ENCODE peak calls at places on chromosomes 2 and 18, in nine cellular contexts. One of them, this sample, is unnamed.

GRCh38 chr18:36089001-36089400 is 21.6 kb upstream of the RPRD1A start:
- DNase-seq in A673: no peak
- DNase-seq in tibial nerve: no peak
- DNase-seq in tibial artery: no peak
- DNase-seq in psoas muscle: no peak
- DNase-seq in fibroblast of lung: no peak
- DNase-seq in cardiac muscle cell: no peak
- DNase-seq in body of pancreas: no peak
- DNase-seq in right atrium auricular region: no peak
- DNase-seq in this sample: no peak

GRCh38 chr2:169797601-169798000 is 1.1 kb upstream of the SSB start:
- DNase-seq in tibial nerve: no peak
- DNase-seq in right atrium auricular region: no peak
- DNase-seq in cardiac muscle cell: no peak
- DNase-seq in A673: no peak
- DNase-seq in tibial artery: no peak
- DNase-seq in body of pancreas: no peak
- DNase-seq in psoas muscle: no peak
- DNase-seq in fibroblast of lung: no peak
- DNase-seq in this sample: no peak

GRCh38 chr2:241279413-241279812 is 36.1 kb downstream of the HDLBP start:
- DNase-seq in tibial artery: no peak
- DNase-seq in tibial nerve: no peak
- DNase-seq in A673: peak; percentile 33
- DNase-seq in body of pancreas: no peak
- DNase-seq in right atrium auricular region: peak; percentile 56
- DNase-seq in psoas muscle: no peak
- DNase-seq in fibroblast of lung: no peak
- DNase-seq in cardiac muscle cell: peak; percentile 73
- DNase-seq in this sample: no peak

GRCh38 chr2:190591437-190591836 is 56.9 kb upstream of the NEMP2 start:
- DNase-seq in A673: no peak
- DNase-seq in psoas muscle: no peak
- DNase-seq in body of pancreas: no peak
- DNase-seq in right atrium auricular region: no peak
- DNase-seq in tibial nerve: no peak
- DNase-seq in fibroblast of lung: no peak
- DNase-seq in tibial artery: no peak
- DNase-seq in cardiac muscle cell: no peak
- DNase-seq in this sample: no peak

GRCh38 chr2:176283268-176283667 is 14.0 kb downstream of the MTX2 start:
- DNase-seq in body of pancreas: no peak
- DNase-seq in A673: peak; percentile 55
- DNase-seq in tibial nerve: no peak
- DNase-seq in cardiac muscle cell: peak; percentile 36
- DNase-seq in right atrium auricular region: no peak
- DNase-seq in tibial artery: no peak
- DNase-seq in psoas muscle: no peak
- DNase-seq in fibroblast of lung: peak; percentile 37
- DNase-seq in this sample: no peak

GRCh38 chr2:48144777-48145176 is 238.5 kb upstream of the FBXO11 start:
- DNase-seq in tibial artery: no peak
- DNase-seq in A673: peak; percentile 3
- DNase-seq in cardiac muscle cell: peak; percentile 63
- DNase-seq in fibroblast of lung: peak; percentile 11
- DNase-seq in psoas muscle: no peak
- DNase-seq in tibial nerve: no peak
- DNase-seq in right atrium auricular region: no peak
- DNase-seq in body of pancreas: no peak
- DNase-seq in this sample: no peak

GRCh38 chr18:10230072-10230471 is 224.4 kb upstream of the APCDD1 start:
- DNase-seq in tibial artery: no peak
- DNase-seq in tibial nerve: no peak
- DNase-seq in cardiac muscle cell: peak; percentile 89
- DNase-seq in body of pancreas: no peak
- DNase-seq in fibroblast of lung: peak; percentile 95
- DNase-seq in psoas muscle: no peak
- DNase-seq in A673: peak; percentile 83
- DNase-seq in right atrium auricular region: no peak
- DNase-seq in this sample: peak; percentile 48

GRCh38 chr2:129929321-129930290 is 49.9 kb upstream of the RAB6C start:
- DNase-seq in tibial artery: no peak
- DNase-seq in fibroblast of lung: no peak
- DNase-seq in tibial nerve: peak; percentile 41
- DNase-seq in psoas muscle: peak; percentile 87
- DNase-seq in right atrium auricular region: peak; percentile 57
- DNase-seq in A673: no peak
- DNase-seq in body of pancreas: no peak
- DNase-seq in cardiac muscle cell: peak; percentile 17
- DNase-seq in this sample: no peak

GRCh38 chr2:22037274-22037673 is 913.5 kb downstream of the TDRD15 start:
- DNase-seq in psoas muscle: no peak
- DNase-seq in A673: no peak
- DNase-seq in tibial nerve: no peak
- DNase-seq in fibroblast of lung: no peak
- DNase-seq in right atrium auricular region: no peak
- DNase-seq in cardiac muscle cell: peak; percentile 56
- DNase-seq in body of pancreas: no peak
- DNase-seq in tibial artery: no peak
- DNase-seq in this sample: no peak

GRCh38 chr2:235951980-235952379 is 216.2 kb downstream of the GBX2 start:
- DNase-seq in cardiac muscle cell: no peak
- DNase-seq in body of pancreas: no peak
- DNase-seq in tibial artery: no peak
- DNase-seq in A673: no peak
- DNase-seq in psoas muscle: no peak
- DNase-seq in right atrium auricular region: no peak
- DNase-seq in fibroblast of lung: peak; percentile 49
- DNase-seq in tibial nerve: no peak
- DNase-seq in this sample: no peak

GRCh38 chr2:213015387-213016165 is 135.8 kb downstream of the IKZF2 start:
- DNase-seq in fibroblast of lung: no peak
- DNase-seq in tibial nerve: no peak
- DNase-seq in right atrium auricular region: no peak
- DNase-seq in A673: no peak
- DNase-seq in body of pancreas: no peak
- DNase-seq in psoas muscle: no peak
- DNase-seq in cardiac muscle cell: no peak
- DNase-seq in tibial artery: no peak
- DNase-seq in this sample: no peak

GRCh38 chr2:44777542-44777941 is 164.0 kb upstream of the SIX3 start:
- DNase-seq in cardiac muscle cell: peak; percentile 22
- DNase-seq in tibial nerve: no peak
- DNase-seq in right atrium auricular region: no peak
- DNase-seq in fibroblast of lung: no peak
- DNase-seq in A673: peak; percentile 88
- DNase-seq in tibial artery: no peak
- DNase-seq in psoas muscle: no peak
- DNase-seq in body of pancreas: no peak
- DNase-seq in this sample: no peak

GRCh38 chr2:854460-854859 is 96.2 kb upstream of the SNTG2 start:
- DNase-seq in body of pancreas: peak; percentile 72
- DNase-seq in fibroblast of lung: no peak
- DNase-seq in A673: no peak
- DNase-seq in cardiac muscle cell: peak; percentile 22
- DNase-seq in tibial artery: no peak
- DNase-seq in tibial nerve: peak; percentile 36
- DNase-seq in psoas muscle: no peak
- DNase-seq in right atrium auricular region: no peak
- DNase-seq in this sample: no peak

GRCh38 chr18:49584431-49584830 is 22.6 kb downstream of the LIPG start:
- DNase-seq in tibial nerve: no peak
- DNase-seq in psoas muscle: no peak
- DNase-seq in cardiac muscle cell: no peak
- DNase-seq in tibial artery: no peak
- DNase-seq in fibroblast of lung: peak; percentile 41
- DNase-seq in right atrium auricular region: no peak
- DNase-seq in A673: no peak
- DNase-seq in body of pancreas: no peak
- DNase-seq in this sample: no peak

GRCh38 chr18:11713756-11714155 is 24.7 kb downstream of the GNAL start:
- DNase-seq in body of pancreas: no peak
- DNase-seq in psoas muscle: no peak
- DNase-seq in tibial artery: no peak
- DNase-seq in tibial nerve: no peak
- DNase-seq in right atrium auricular region: no peak
- DNase-seq in cardiac muscle cell: no peak
- DNase-seq in fibroblast of lung: no peak
- DNase-seq in A673: no peak
- DNase-seq in this sample: no peak

GRCh38 chr2:98586466-98587140 is 21.7 kb downstream of the COA5 start:
- DNase-seq in tibial artery: no peak
- DNase-seq in cardiac muscle cell: no peak
- DNase-seq in body of pancreas: no peak
- DNase-seq in A673: no peak
- DNase-seq in fibroblast of lung: no peak
- DNase-seq in psoas muscle: peak; percentile 20
- DNase-seq in tibial nerve: no peak
- DNase-seq in right atrium auricular region: peak; percentile 53
- DNase-seq in this sample: no peak

DNA sequence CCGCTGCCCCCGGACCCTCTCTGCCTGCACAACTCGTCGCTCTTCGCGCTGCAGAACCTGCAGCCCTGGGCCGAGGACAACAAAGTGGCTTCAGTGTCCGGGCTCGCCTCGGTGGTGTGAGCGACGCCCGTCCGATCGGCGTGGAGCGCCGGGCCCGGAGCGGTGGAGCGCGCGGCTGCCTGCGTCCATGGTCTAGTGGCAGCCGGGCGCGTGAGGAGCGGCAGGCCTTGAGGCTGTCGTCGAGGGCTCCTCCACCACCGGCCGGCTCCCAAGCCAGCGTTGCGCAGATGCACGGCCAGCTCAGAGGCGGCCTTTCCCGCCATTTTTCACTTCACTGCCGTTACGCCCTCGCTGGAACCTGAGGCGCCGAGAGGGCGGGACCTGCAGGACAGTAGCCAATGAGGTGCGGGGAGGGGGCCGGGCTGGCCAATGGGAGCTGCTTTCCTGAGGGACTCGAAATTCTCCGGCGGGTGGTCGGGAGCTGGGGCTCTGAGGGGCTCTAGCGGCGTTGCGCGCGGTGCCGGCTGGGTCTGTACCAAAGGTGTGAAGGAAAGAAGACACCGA is 1.9 kb downstream of the TLX2 start:
- DNase-seq in tibial artery: peak; percentile 51
- DNase-seq in body of pancreas: peak; percentile 73
- DNase-seq in tibial nerve: no peak
- DNase-seq in fibroblast of lung: no peak
- DNase-seq in right atrium auricular region: no peak
- DNase-seq in A673: peak; percentile 38
- DNase-seq in cardiac muscle cell: peak; percentile 68
- DNase-seq in psoas muscle: peak; percentile 84
- DNase-seq in this sample: no peak
- H3K4me3 ChIP-seq in tibial artery: peak overlapping the region; percentile 17
- H3K4me3 ChIP-seq in body of pancreas: no peak overlapping the region
- H3K4me3 ChIP-seq in tibial nerve: peak overlapping the region; percentile 44
- H3K4me3 ChIP-seq in fibroblast of lung: no peak overlapping the region
- H3K4me3 ChIP-seq in right atrium auricular region: peak overlapping the region; percentile 3
- H3K4me3 ChIP-seq in A673: no peak overlapping the region
- H3K4me3 ChIP-seq in cardiac muscle cell: peak overlapping the region; percentile 10
- H3K4me3 ChIP-seq in psoas muscle: peak overlapping the region; percentile 65
- H3K4me3 ChIP-seq in this sample: peak overlapping the region; percentile 7

GRCh38 chr2:200199576-200200263 is 106.8 kb upstream of the SPATS2L start:
- DNase-seq in A673: peak; percentile 24
- DNase-seq in tibial nerve: no peak
- DNase-seq in body of pancreas: no peak
- DNase-seq in cardiac muscle cell: no peak
- DNase-seq in tibial artery: no peak
- DNase-seq in right atrium auricular region: no peak
- DNase-seq in fibroblast of lung: peak; percentile 3
- DNase-seq in psoas muscle: no peak
- DNase-seq in this sample: no peak
- TF ChIP-seq CTCF in A673: peak; percentile 37
- TF ChIP-seq CTCF in tibial nerve: no peak
- TF ChIP-seq CTCF in body of pancreas: no peak
- TF ChIP-seq CTCF in cardiac muscle cell: no peak
- TF ChIP-seq CTCF in tibial artery: no peak
- TF ChIP-seq CTCF in right atrium auricular region: no peak
- TF ChIP-seq CTCF in fibroblast of lung: no peak
- TF ChIP-seq CTCF in psoas muscle: no peak
- TF ChIP-seq CTCF in this sample: peak; percentile 5

DNA sequence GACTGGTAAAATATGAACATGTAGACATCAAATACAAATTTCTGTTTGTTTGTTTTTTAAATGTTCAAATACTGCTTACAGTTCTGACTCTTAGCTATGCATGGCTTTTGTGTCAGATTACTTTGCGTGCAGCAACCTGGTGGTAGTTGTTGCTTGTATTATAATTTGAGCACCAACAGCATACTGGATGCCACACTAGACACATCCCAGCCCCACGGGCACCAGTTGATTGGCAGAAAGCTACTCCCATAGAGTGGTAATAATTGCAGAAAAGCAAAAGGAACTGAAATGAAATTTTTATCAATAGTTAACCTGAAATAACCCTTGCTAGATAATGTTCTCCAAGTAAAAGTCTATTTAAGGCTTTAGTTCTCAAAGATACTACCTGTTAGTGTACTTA is 91.6 kb downstream of the EHBP1 start:
- DNase-seq in A673: no peak
- DNase-seq in psoas muscle: no peak
- DNase-seq in tibial artery: no peak
- DNase-seq in tibial nerve: no peak
- DNase-seq in fibroblast of lung: no peak
- DNase-seq in body of pancreas: no peak
- DNase-seq in cardiac muscle cell: no peak
- DNase-seq in right atrium auricular region: no peak
- DNase-seq in this sample: no peak
- H3K36me3 ChIP-seq in A673: no peaks in the 10 kb centered on the region
- H3K36me3 ChIP-seq in psoas muscle: no peaks in the 10 kb centered on the region
- H3K36me3 ChIP-seq in tibial artery: no peaks in the 10 kb centered on the region
- H3K36me3 ChIP-seq in tibial nerve: no peaks in the 10 kb centered on the region
- H3K36me3 ChIP-seq in fibroblast of lung: no peaks in the 10 kb centered on the region
- H3K36me3 ChIP-seq in body of pancreas: no peaks in the 10 kb centered on the region
- H3K36me3 ChIP-seq in cardiac muscle cell: no peaks in the 10 kb centered on the region
- H3K36me3 ChIP-seq in right atrium auricular region: no peaks in the 10 kb centered on the region
- H3K36me3 ChIP-seq in this sample: no peaks in the 10 kb centered on the region

DNA sequence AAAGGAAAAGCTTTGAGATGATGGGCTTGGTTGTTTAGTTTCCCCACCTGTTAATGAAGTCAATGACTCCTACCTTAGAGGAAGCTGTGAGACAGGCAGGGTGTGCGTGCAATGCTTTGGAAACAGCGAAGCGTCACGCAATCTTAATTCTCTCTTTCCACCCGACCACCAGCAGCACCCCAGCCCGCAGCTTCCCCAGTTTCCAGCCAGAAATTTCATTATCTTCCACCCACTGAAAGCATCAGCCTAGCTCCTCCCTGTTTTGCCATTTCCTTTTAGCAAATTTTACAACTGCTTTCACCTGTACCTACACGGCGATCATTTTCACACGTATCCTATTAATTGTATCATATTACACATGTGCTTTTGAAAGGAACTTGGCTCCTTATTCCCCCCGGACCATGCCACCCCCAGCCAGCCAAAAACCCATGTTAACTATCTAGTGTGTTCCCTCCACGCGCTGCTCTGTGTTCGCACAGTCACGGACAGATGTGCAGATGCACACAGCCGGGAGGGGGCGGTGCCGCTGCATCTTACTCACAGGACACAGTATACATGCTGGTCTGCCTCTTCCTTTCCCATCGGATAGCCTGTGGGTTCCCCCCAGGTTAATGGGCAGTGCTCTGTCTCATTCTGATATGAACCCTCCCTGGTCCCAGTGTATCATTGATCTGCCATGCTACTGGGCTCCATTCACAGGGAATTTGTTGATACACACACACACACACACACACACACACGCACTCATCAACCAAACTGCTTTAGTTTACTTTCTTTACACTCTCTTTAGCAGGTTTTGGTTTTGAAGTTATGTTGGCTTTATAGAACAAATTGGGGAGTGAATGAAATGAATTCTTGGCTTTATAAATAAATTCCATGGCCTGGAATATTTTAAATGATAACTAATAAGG is 22.4 kb downstream of the CYP27C1 start:
- DNase-seq in cardiac muscle cell: peak; percentile 58
- DNase-seq in body of pancreas: peak; percentile 74
- DNase-seq in A673: peak; percentile 89
- DNase-seq in tibial nerve: peak; percentile 41
- DNase-seq in psoas muscle: peak; percentile 84
- DNase-seq in tibial artery: no peak
- DNase-seq in right atrium auricular region: peak; percentile 59
- DNase-seq in fibroblast of lung: peak; percentile 51
- DNase-seq in this sample: no peak
- H3K4me3 ChIP-seq in cardiac muscle cell: no peak overlapping the region
- H3K4me3 ChIP-seq in body of pancreas: no peak overlapping the region
- H3K4me3 ChIP-seq in A673: peak overlapping the region; percentile 36
- H3K4me3 ChIP-seq in tibial nerve: no peak overlapping the region
- H3K4me3 ChIP-seq in psoas muscle: no peak overlapping the region
- H3K4me3 ChIP-seq in tibial artery: no peak overlapping the region
- H3K4me3 ChIP-seq in right atrium auricular region: no peak overlapping the region
- H3K4me3 ChIP-seq in fibroblast of lung: no peak overlapping the region
- H3K4me3 ChIP-seq in this sample: no peak overlapping the region